ENCODE peak calls at places on chromosomes 1 and 21, in six cellular contexts. L, F, C, H, I and E are unnamed samples.
A peak's percentile ranks its signal among the peaks of the same experiment; 100 is the strongest.

GRCh38 chr1:16237343-16237830 is 404 bp upstream of the CPLANE2 start:
- DNase-seq in H (no peak), F (no peak), C (no peak), L (no peak), I (no peak), E (no peak)

GRCh38 chr1:47986741-47987140 is 10.4 kb downstream of the TRABD2B start:
- DNase-seq in I (no peak), H (no peak), L (no peak), C (no peak), F (no peak), E (no peak)

GRCh38 chr1:150987928-150988327 is 5.8 kb downstream of the ANXA9 start:
- DNase-seq in H (no peak), I (no peak), L (no peak), C (no peak), F (no peak), E (no peak)

GRCh38 chr1:229190057-229190590 is 80.8 kb upstream of the RAB4A start:
- DNase-seq in H (no peak), C (no peak), F (no peak), L (no peak), I (no peak), E (no peak)

GRCh38 chr1:40630488-40631223 is 34.8 kb downstream of the RIMS3 start:
- DNase-seq in C (no peak), I (peak; percentile 41), F (peak; percentile 36), L (no peak), H (peak; percentile 33), E (no peak)

GRCh38 chr1:11157867-11158266 is 31.3 kb upstream of the ANGPTL7 start:
- DNase-seq in C (peak; percentile 55), I (no peak), L (no peak), H (no peak), F (no peak), E (no peak)

GRCh38 chr1:225445644-225446297 is 17.9 kb upstream of the LBR start:
- DNase-seq in H (no peak), L (no peak), F (no peak), I (no peak), C (no peak), E (peak; percentile 60)

GRCh38 chr1:66533804-66534745 is at the start of gene SGIP1:
- DNase-seq in H (no peak), I (no peak), F (peak; percentile 46), C (peak; percentile 23), L (no peak), E (peak; percentile 18)

GRCh38 chr21:42674351-42674940 is 21.0 kb downstream of the PDE9A start:
- DNase-seq in C (no peak), L (no peak), H (no peak), I (no peak), F (no peak), E (peak; percentile 44)

GRCh38 chr21:37062592-37062933 is 10.3 kb downstream of the PIGP start:
- DNase-seq in L (no peak), F (no peak), C (no peak), H (no peak), I (no peak), E (no peak)

GRCh38 chr1:31785020-31785946 is 21.1 kb upstream of the ADGRB2 start:
- DNase-seq in L (no peak), C (no peak), H (no peak), I (no peak), F (no peak), E (no peak)

GRCh38 chr1:93969371-93969770 is 60.1 kb upstream of the GCLM start:
- DNase-seq in H (no peak), L (no peak), F (no peak), I (no peak), C (no peak), E (no peak)

GRCh38 chr1:93967276-93967675 is 58.0 kb upstream of the GCLM start:
- DNase-seq in F (no peak), I (no peak), L (no peak), C (no peak), H (no peak), E (no peak)

GRCh38 chr1:93972341-93972740 is 63.1 kb upstream of the GCLM start:
- DNase-seq in I (no peak), H (no peak), C (no peak), L (no peak), F (no peak), E (no peak)

GRCh38 chr1:93965888-93966287 is 56.7 kb upstream of the GCLM start:
- DNase-seq in L (no peak), F (no peak), H (no peak), I (no peak), C (no peak), E (no peak)

DNA sequence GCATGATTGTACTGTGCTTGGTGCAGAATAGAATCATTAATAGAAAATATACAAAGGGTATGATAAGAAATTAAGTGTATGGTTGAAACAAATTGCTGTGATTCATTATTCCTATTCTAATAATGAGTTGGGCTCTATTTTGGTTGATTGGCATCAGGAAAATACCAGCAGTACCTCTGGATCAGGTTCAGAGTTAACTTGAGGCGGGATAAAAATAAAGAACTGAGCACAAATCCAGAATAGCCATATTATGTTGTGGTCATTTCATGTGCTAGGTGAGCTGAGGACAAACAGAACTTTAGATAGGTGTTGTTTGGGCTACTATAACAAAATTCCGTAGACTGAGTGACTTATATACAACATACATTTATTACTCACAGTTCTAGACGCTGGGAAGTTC is 60.7 kb upstream of the GCLM start:
- DNase-seq in H (no peak), C (no peak), I (no peak), L (no peak), F (no peak), E (no peak)
- H3K27ac ChIP-seq in H (no peak overlapping the region), C (no peak overlapping the region), I (no peak overlapping the region), L (no peak overlapping the region), F (no peak overlapping the region), E (no peak overlapping the region)

GRCh38 chr1:240722788-240723187 is 110.8 kb upstream of the GREM2 start:
- DNase-seq in H (no peak), F (no peak), C (no peak), L (no peak), I (no peak), E (no peak)
- H3K4me1 ChIP-seq in H (no peaks in the 10 kb centered on the region), F (no peaks in the 10 kb centered on the region), C (no peaks in the 10 kb centered on the region), L (no peaks in the 10 kb centered on the region), I (no peaks in the 10 kb centered on the region), E (no peaks in the 10 kb centered on the region)

GRCh38 chr1:153631047-153632022 is 2.5 kb upstream of the CHTOP start:
- DNase-seq in L (no peak), I (peak; percentile 78), F (no peak), H (no peak), C (no peak), E (no peak)

GRCh38 chr1:153633161-153633746 is 612 bp upstream of the CHTOP start:
- DNase-seq in F (peak; percentile 50), C (no peak), L (no peak), H (peak; percentile 62), I (no peak), E (peak; percentile 61)

GRCh38 chr1:153636312-153636711 is 2.4 kb downstream of the CHTOP start:
- DNase-seq in L (no peak), C (no peak), H (no peak), I (no peak), F (no peak), E (no peak)

GRCh38 chr1:153635872-153636271 is 2.0 kb downstream of the CHTOP start:
- DNase-seq in F (no peak), C (no peak), L (no peak), I (no peak), H (no peak), E (no peak)

DNA sequence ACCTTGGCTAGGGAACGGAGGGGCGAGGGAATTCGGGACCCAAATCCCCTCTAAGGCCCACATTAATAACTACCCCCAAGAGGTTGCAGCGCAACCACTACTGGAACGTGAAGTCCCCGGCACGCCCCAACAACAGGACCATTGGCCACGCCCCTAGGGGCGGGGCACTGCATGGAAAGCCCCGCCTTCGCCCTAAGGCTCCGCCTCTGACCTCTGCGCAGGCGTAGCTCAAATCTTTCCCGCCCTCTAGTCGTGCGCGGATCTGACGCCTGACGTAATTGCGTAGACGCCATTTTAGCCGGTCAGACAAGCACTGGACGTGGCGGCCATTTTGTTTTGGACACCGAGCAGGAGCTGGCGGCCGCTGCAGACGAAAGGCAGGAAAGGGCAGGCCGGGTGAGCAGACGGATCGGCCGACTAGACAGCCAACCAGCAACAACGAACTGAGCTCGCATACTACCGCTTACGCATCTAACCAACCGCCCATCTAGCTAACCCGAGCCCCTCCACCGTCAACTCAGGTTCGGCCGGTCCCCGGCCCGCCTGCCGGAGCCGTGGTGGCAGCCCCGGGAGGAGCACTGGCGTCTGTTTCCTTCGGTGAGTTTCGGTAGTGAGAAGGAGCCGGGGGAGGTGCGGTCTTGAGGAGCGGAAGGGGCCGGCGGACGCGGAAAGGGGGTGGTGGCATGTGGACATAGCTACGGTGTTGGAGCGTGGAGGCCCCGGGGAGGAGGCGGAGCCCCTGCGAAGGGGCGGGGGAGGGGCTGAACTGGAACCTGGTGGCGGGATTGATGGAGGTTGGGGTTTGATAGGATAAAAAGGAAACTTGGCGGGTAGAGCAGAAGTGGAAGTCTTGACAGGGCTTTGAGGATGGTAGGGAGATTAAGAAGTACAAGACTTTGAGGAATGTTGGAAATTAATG is at the start of gene CHTOP:
- DNase-seq in I (peak; percentile 95), L (peak; percentile 95), H (peak; percentile 99), F (peak; percentile 99), C (peak; percentile 98), E (peak; percentile 99)
- TF ChIP-seq EP300 in I (no peak), L (no peak), H (no peak), F (peak; percentile 52), C (peak; percentile 95), E (no peak)

DNA sequence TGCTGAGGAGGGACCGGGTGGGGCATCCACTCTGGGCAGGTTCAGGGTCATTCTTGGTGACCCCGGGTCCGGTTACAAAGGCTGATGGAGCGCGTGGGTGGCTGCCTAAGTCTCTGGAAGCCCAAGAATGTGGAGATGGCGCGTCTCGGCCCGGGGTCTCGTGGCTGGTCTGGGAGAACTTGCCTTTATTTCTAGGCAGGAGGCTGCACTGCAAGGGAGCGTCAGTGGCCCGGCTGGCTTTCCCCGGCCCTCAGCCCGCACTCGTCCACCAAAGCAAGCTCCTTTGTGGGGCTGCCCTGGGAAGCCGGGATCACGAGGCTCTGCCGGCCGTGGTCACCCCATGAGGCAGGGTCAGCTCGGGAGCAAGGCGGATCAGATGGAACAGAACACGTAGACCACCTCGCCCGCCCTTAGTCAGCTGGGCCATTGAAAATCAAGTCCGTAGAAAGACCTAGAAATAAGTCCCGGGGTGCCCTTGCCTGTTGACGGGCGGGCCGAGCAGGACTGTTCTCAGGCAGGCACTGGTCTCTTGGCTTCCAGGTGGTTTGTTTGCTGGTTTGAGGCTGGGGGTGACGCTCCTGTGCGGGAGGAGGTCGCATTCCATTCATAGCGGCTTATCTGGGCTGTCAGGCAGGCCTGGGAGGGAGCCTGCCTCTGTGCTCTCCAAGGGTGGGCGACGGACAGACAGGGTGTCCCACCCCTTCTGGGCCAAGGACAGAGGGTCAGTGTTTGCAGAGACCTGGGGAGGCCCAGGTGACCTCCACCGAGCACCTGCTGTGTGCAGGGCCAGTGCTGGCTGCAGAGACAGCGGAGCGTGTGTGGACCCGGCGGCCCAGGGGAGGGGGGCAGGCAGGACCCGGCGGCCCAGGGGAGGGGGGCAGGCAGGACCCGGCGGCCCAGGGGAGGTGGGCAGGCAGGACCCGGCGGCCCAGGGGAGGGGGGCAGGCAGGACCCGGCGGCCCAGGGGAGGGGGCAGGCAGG is 25.8 kb downstream of the COL18A1 start:
- DNase-seq in I (peak; percentile 95), H (no peak), C (no peak), L (no peak), F (no peak), E (no peak)
- H3K27ac ChIP-seq in I (peak overlapping the region; percentile 89), H (peak overlapping the region; percentile 31), C (peak overlapping the region; percentile 54), L (no peak overlapping the region), F (peak overlapping the region; percentile 70), E (no peak overlapping the region)

GRCh38 chr1:1273535-1274298 is at the start of gene UBE2J2:
- DNase-seq in I (peak; percentile 77), C (peak; percentile 92), L (peak; percentile 26), H (peak; percentile 93), F (peak; percentile 95), E (peak; percentile 96)
- H3K4me1 ChIP-seq in I (peaks cover 54% of the 10 kb centered on the region), C (peaks cover 34% of the 10 kb centered on the region), L (peaks cover 18% of the 10 kb centered on the region), H (peaks cover 17% of the 10 kb centered on the region), F (peaks cover 54% of the 10 kb centered on the region), E (peaks cover 33% of the 10 kb centered on the region)